ENCODE peak calls at places on chromosome 10, in eight cellular contexts. Z is tibial artery, J is HCT116, E is IMR-90, U is neural progenitor cell, C is thoracic aorta, B is GM23248, Q is T-helper 17 cell. L is an unnamed sample. For H3K9me3, the result is how much of the 10 kb centered on the place peaks cover.

GRCh38 chr10:18545626-18546025 is 105.8 kb downstream of the NSUN6 start:
- DNase-seq in Z (no peak), J (no peak), E (peak), U (no peak), C (no peak), B (peak), Q (no peak), L (no peak)

GRCh38 chr10:80454526-80455460 is 683 bp downstream of the TSPAN14 start:
- DNase-seq in Z (peak), J (no peak), E (no peak), U (peak), C (no peak), B (peak), Q (peak), L (peak)

GRCh38 chr10:3773465-3774017 is 11.5 kb downstream of the KLF6 start:
- DNase-seq in Z (no peak), J (no peak), E (peak), U (no peak), C (no peak), B (peak), Q (no peak), L (no peak)

GRCh38 chr10:8288600-8288999 is 234.1 kb downstream of the GATA3 start:
- DNase-seq in Z (no peak), J (no peak), E (no peak), U (peak), C (no peak), B (no peak), Q (no peak), L (no peak)

GRCh38 chr10:74058658-74059057 is 60.7 kb downstream of the VCL start:
- DNase-seq in Z (no peak), J (peak), E (no peak), U (peak), C (no peak), B (no peak), Q (no peak), L (no peak)

GRCh38 chr10:5692476-5693358 is 8.1 kb downstream of the TASOR2 start:
- DNase-seq in Z (no peak), J (no peak), E (peak), U (peak), C (no peak), B (peak), Q (peak), L (peak)

GRCh38 chr10:97914837-97915211 is 65.2 kb downstream of the GOLGA7B start:
- DNase-seq in Z (peak), J (peak), E (peak), U (peak), C (no peak), B (peak), Q (peak), L (peak)

GRCh38 chr10:29883231-29883630 is 176.2 kb downstream of the JCAD start:
- DNase-seq in Z (no peak), J (no peak), E (no peak), U (no peak), C (no peak), B (no peak), Q (no peak), L (no peak)

GRCh38 chr10:86086418-86086817 is 280.2 kb downstream of the GRID1 start:
- DNase-seq in Z (no peak), J (no peak), E (no peak), U (no peak), C (no peak), B (no peak), Q (no peak), L (no peak)

GRCh38 chr10:75238182-75239180 is 2.7 kb upstream of the COMTD1 start:
- DNase-seq in Z (no peak), J (no peak), E (no peak), U (no peak), C (no peak), B (no peak), Q (no peak), L (no peak)

GRCh38 chr10:63670291-63670898 is 149.2 kb downstream of the REEP3 start:
- DNase-seq in Z (no peak), J (no peak), E (no peak), U (no peak), C (no peak), B (peak), Q (no peak), L (peak)

GRCh38 chr10:96509017-96509641 is 4.6 kb downstream of the TLL2 start:
- DNase-seq in Z (no peak), J (no peak), E (peak), U (peak), C (no peak), B (peak), Q (no peak), L (no peak)

GRCh38 chr10:24722131-24722675 is 1.5 kb downstream of the ARHGAP21 start:
- DNase-seq in Z (no peak), J (no peak), E (peak), U (no peak), C (no peak), B (no peak), Q (no peak), L (no peak)

GRCh38 chr10:16612148-16612742 is 90.6 kb upstream of the C1QL3 start:
- DNase-seq in Z (no peak), J (no peak), E (peak), U (peak), C (no peak), B (peak), Q (no peak), L (peak)

GRCh38 chr10:1451362-1451888 is 285.9 kb downstream of the ADARB2 start:
- DNase-seq in Z (no peak), J (no peak), E (no peak), U (no peak), C (no peak), B (no peak), Q (no peak), L (no peak)

GRCh38 chr10:23067939-23068775 is 27.2 kb upstream of the MSRB2 start:
- DNase-seq in Z (peak), J (peak), E (peak), U (peak), C (peak), B (peak), Q (peak), L (peak)

GRCh38 chr10:30915141-30915540 is 116.5 kb downstream of the ZNF438 start:
- DNase-seq in Z (no peak), J (no peak), E (peak), U (no peak), C (no peak), B (peak), Q (no peak), L (no peak)

GRCh38 chr10:131891196-131891928 is 9.4 kb upstream of the PPP2R2D start:
- DNase-seq in Z (no peak), J (no peak), E (peak), U (peak), C (no peak), B (peak), Q (no peak), L (peak)

GRCh38 chr10:117254774-117255735 is 14.1 kb downstream of the SLC18A2 start:
- DNase-seq in Z (no peak), J (no peak), E (no peak), U (no peak), C (no peak), B (no peak), Q (no peak), L (no peak)

GRCh38 chr10:6218692-6219493 is 16.2 kb downstream of the PFKFB3 start:
- DNase-seq in Z (no peak), J (no peak), E (peak), U (no peak), C (no peak), B (peak), Q (no peak), L (no peak)

GRCh38 chr10:22315455-22316285 is 518 bp upstream of the COMMD3 start:
- DNase-seq in Z (no peak), J (no peak), E (no peak), U (no peak), C (no peak), B (peak), Q (no peak), L (no peak)

GRCh38 chr10:89653410-89653828 is 8.4 kb upstream of the PANK1 start:
- DNase-seq in Z (no peak), J (no peak), E (peak), U (no peak), C (no peak), B (no peak), Q (no peak), L (no peak)

GRCh38 chr10:130648807-130649206 is 512.6 kb downstream of the GLRX3 start:
- DNase-seq in Z (no peak), J (no peak), E (no peak), U (no peak), C (no peak), B (no peak), Q (no peak), L (no peak)

GRCh38 chr10:61464461-61465215 is 11.5 kb upstream of the TMEM26 start:
- DNase-seq in Z (no peak), J (no peak), E (peak), U (no peak), C (no peak), B (peak), Q (no peak), L (no peak)

GRCh38 chr10:4813496-4813895 is 12.5 kb upstream of the AKR1E2 start:
- DNase-seq in Z (no peak), J (no peak), E (no peak), U (no peak), C (no peak), B (no peak), Q (no peak), L (no peak)

GRCh38 chr10:46239999-46240683 is 46.7 kb upstream of the ANTXRL start:
- DNase-seq in Z (no peak), J (no peak), E (no peak), U (no peak), C (no peak), B (no peak), Q (no peak), L (no peak)

GRCh38 chr10:5564537-5565204 is 39.9 kb downstream of the CALML3 start:
- DNase-seq in Z (no peak), J (no peak), E (no peak), U (no peak), C (no peak), B (no peak), Q (no peak), L (no peak)

GRCh38 chr10:48792687-48793096 is 108.0 kb downstream of the WDFY4 start:
- DNase-seq in Z (no peak), J (no peak), E (peak), U (no peak), C (no peak), B (peak), Q (no peak), L (no peak)

GRCh38 chr10:12592967-12593366 is 243.6 kb downstream of the CAMK1D start:
- DNase-seq in Z (no peak), J (no peak), E (no peak), U (no peak), C (no peak), B (no peak), Q (no peak), L (no peak)

GRCh38 chr10:119619215-119619614 is 22.5 kb upstream of the TIAL1 start:
- DNase-seq in Z (no peak), J (no peak), E (no peak), U (no peak), C (no peak), B (no peak), Q (no peak), L (no peak)

GRCh38 chr10:43616697-43617370 is 10.6 kb downstream of the ZNF485 start:
- DNase-seq in Z (no peak), J (no peak), E (no peak), U (no peak), C (no peak), B (no peak), Q (no peak), L (no peak)
- H3K9me3 ChIP-seq in Z (under half), J (under half), E (under half), U (under half), C (under half), B (under half), Q (under half), L (under half)

GRCh38 chr10:103441206-103441605 is 11.0 kb downstream of the CALHM2 start:
- DNase-seq in Z (no peak), J (no peak), E (no peak), U (no peak), C (no peak), B (peak), Q (no peak), L (no peak)

GRCh38 chr10:103441611-103442010 is 10.6 kb downstream of the CALHM2 start:
- DNase-seq in Z (no peak), J (no peak), E (no peak), U (no peak), C (no peak), B (no peak), Q (no peak), L (no peak)

GRCh38 chr10:103439776-103440175 is 12.4 kb downstream of the CALHM2 start:
- DNase-seq in Z (no peak), J (no peak), E (no peak), U (no peak), C (no peak), B (no peak), Q (no peak), L (no peak)

GRCh38 chr10:103442031-103442461 is 10.1 kb downstream of the CALHM2 start:
- DNase-seq in Z (peak), J (no peak), E (peak), U (no peak), C (no peak), B (peak), Q (no peak), L (peak)

GRCh38 chr10:103440416-103440815 is 11.8 kb downstream of the CALHM2 start:
- DNase-seq in Z (no peak), J (no peak), E (no peak), U (no peak), C (no peak), B (no peak), Q (no peak), L (no peak)
- H3K9me3 ChIP-seq in Z (under half), J (under half), E (under half), U (under half), C (under half), B (under half), Q (under half), L (under half)

DNA sequence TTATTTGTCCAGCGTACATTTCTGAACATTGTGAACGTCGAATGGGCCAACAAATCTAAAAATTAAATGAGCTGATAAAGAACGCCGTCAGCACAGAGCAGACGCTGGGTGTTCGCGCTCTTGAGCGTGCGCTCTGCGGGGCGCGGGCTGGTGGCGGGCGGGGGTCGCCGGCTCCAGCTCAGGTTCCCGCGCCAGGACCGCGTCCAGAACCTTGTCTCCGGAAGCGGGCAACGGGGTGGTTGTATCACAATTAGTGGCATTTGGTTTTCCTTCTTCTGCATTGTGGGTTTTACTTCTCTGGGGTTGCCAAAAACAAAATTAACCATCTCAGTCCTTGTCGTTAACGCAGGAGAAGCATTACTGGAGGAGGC is 2.4 kb downstream of the CYP2E1 start:
- DNase-seq in Z (no peak), J (no peak), E (no peak), U (no peak), C (no peak), B (no peak), Q (no peak), L (no peak)
- H3K9me3 ChIP-seq in Z (under half), J (under half), E (under half), U (under half), C (under half), B (under half), Q (under half), L (under half)

DNA sequence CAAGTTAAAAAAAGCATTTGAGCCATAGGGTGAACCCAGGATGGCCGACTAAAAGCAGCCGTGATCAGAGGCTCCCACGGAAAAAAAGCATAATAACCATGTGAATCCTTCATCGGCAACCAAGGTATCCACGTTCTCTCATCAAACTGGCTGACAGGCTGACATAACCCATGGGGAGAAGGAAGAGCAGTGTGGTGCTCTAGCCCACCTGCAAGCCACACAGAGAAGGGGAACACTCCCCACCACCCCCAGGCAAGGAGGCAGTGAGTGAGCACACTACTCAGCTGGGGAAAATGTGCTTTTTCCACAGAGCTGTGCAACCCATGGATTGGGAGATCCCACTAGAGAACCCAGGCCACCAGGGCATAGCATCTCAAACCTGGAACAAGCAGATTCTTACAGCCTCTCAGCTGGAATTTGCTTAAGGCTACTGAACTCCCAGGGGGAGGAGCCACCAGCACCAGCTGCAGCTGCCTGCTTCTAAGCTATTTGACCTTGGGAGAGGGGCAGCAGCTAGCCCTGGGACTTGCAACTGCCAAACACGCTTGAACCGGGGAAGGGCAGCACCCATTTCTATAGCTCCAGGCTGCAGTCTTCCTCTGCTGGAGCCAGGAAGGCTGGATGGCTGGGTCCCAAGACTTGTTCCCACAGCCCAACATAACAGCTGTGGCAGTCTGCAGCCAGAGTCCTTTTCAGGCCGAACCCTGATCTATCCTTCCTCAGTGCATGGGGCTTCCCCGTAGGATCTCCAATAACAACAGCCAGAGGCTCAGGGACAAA is 178.2 kb upstream of the NRG3 start:
- DNase-seq in Z (no peak), J (no peak), E (no peak), U (peak), C (no peak), B (no peak), Q (no peak), L (no peak)
- H3K9me3 ChIP-seq in Z (under half), J (under half), E (under half), U (under half), C (under half), B (under half), Q (under half), L (under half)

GRCh38 chr10:42596196-42596595 is 42.2 kb downstream of the ZNF33B start:
- DNase-seq in Z (no peak), J (no peak), E (peak), U (no peak), C (no peak), B (no peak), Q (no peak), L (no peak)
- H3K9me3 ChIP-seq in Z (under half), J (under half), E (under half), U (half or more), C (under half), B (under half), Q (under half), L (under half)

DNA sequence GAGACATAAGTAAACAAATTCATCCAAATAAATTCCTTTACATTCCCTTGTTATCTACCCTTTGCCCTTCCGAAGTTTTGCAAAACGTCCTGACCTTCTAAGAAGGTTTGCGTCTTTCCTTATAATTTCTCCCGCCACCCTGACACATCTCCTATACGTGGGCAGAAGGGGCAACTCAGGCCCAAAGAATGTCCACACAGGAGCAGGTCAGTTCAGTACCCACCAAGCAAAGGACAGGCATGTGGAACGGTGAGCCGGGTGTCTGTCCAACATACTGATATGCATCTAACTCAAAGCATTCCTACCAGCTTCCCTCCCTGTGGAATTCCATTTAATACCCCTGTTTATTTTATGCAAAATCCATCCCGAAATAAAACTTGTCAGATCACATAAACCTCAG is 85.2 kb downstream of the GPR26 start:
- DNase-seq in Z (no peak), J (no peak), E (no peak), U (no peak), C (no peak), B (no peak), Q (no peak), L (no peak)
- H3K9me3 ChIP-seq in Z (under half), J (under half), E (under half), U (under half), C (under half), B (under half), Q (under half), L (under half)

GRCh38 chr10:60208676-60209269 is 180.9 kb downstream of the ANK3 start:
- DNase-seq in Z (no peak), J (peak), E (peak), U (peak), C (no peak), B (peak), Q (no peak), L (no peak)

GRCh38 chr10:60206735-60207134 is 182.9 kb downstream of the ANK3 start:
- DNase-seq in Z (no peak), J (no peak), E (peak), U (no peak), C (no peak), B (peak), Q (no peak), L (no peak)

GRCh38 chr10:60205741-60206140 is 183.9 kb downstream of the ANK3 start:
- DNase-seq in Z (no peak), J (no peak), E (no peak), U (no peak), C (no peak), B (no peak), Q (no peak), L (no peak)

GRCh38 chr10:60209874-60210584 is 179.6 kb downstream of the ANK3 start:
- DNase-seq in Z (no peak), J (no peak), E (no peak), U (no peak), C (no peak), B (no peak), Q (no peak), L (no peak)

GRCh38 chr10:60207894-60208293 is 181.8 kb downstream of the ANK3 start:
- DNase-seq in Z (no peak), J (no peak), E (no peak), U (no peak), C (no peak), B (no peak), Q (no peak), L (no peak)
- H3K9me3 ChIP-seq in Z (under half), J (under half), E (under half), U (under half), C (under half), B (under half), Q (under half), L (under half)

GRCh38 chr10:37737336-37737735 is 120.1 kb downstream of the ZNF248 start:
- DNase-seq in Z (no peak), J (no peak), E (no peak), U (no peak), C (no peak), B (no peak), Q (no peak), L (no peak)

GRCh38 chr10:37747081-37747480 is 110.3 kb downstream of the ZNF248 start:
- DNase-seq in Z (no peak), J (no peak), E (no peak), U (no peak), C (no peak), B (no peak), Q (no peak), L (no peak)

GRCh38 chr10:37736120-37736519 is 121.3 kb downstream of the ZNF248 start:
- DNase-seq in Z (no peak), J (no peak), E (no peak), U (no peak), C (no peak), B (no peak), Q (no peak), L (no peak)

GRCh38 chr10:37739181-37739580 is 118.2 kb downstream of the ZNF248 start:
- DNase-seq in Z (no peak), J (no peak), E (no peak), U (no peak), C (no peak), B (peak), Q (no peak), L (no peak)

DNA sequence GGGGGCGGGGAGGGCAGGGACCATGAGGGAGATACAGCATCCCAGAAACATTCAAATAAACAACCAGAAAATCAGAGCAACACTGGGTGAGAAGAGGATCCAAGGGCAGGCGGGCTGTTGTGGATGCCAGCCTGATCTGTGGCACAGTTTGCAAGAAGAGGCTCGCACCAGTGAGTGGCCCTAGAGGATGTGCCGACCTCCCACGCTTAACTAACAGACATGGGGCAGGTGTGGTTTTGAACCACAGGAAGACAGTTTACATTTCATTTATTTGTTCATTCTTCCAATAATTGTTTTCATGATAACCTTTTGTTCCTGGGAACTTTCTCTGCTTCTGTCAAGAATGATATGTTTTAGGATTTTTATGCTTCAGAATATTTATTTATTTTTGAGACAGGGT is 115.6 kb downstream of the ZNF248 start:
- DNase-seq in Z (no peak), J (no peak), E (no peak), U (no peak), C (no peak), B (no peak), Q (no peak), L (no peak)
- H3K9me3 ChIP-seq in Z (under half), J (under half), E (under half), U (under half), C (under half), B (under half), Q (under half), L (under half)

GRCh38 chr10:38076687-38077086 is 17.4 kb upstream of the ZNF37A start:
- DNase-seq in Z (no peak), J (no peak), E (no peak), U (no peak), C (no peak), B (no peak), Q (no peak), L (no peak)
- H3K9me3 ChIP-seq in Z (under half), J (under half), E (under half), U (under half), C (under half), B (under half), Q (under half), L (under half)